ENCODE peak calls at places on chromosomes 16 and 17, in four cellular contexts. One of them, this sample, is unnamed.

GRCh38 chr17:17398188-17398927 is 78.4 kb upstream of the MED9 start:
- DNase-seq in K562: no peak
- DNase-seq in ovary: no peak
- DNase-seq in AG09309: no peak
- DNase-seq in this sample: no peak

GRCh38 chr17:4596636-4597380 is 12.5 kb downstream of the SMTNL2 start:
- DNase-seq in K562: no peak
- DNase-seq in ovary: no peak
- DNase-seq in AG09309: no peak
- DNase-seq in this sample: no peak

GRCh38 chr17:47687748-47688147 is 6.2 kb upstream of the TBKBP1 start:
- DNase-seq in K562: no peak
- DNase-seq in ovary: no peak
- DNase-seq in AG09309: no peak
- DNase-seq in this sample: no peak

GRCh38 chr17:75808905-75809621 is 24.5 kb downstream of the UNK start:
- DNase-seq in K562: no peak
- DNase-seq in ovary: no peak
- DNase-seq in AG09309: peak
- DNase-seq in this sample: no peak

GRCh38 chr17:8062435-8062806 is 23.6 kb downstream of the ALOX15B start:
- DNase-seq in K562: no peak
- DNase-seq in ovary: no peak
- DNase-seq in AG09309: no peak
- DNase-seq in this sample: no peak

GRCh38 chr17:53979991-53980390 is 157.3 kb downstream of the KIF2B start:
- DNase-seq in K562: no peak
- DNase-seq in ovary: no peak
- DNase-seq in AG09309: no peak
- DNase-seq in this sample: no peak

GRCh38 chr16:2095315-2095853 is 40.3 kb downstream of the PKD1 start:
- DNase-seq in K562: no peak
- DNase-seq in ovary: no peak
- DNase-seq in AG09309: no peak
- DNase-seq in this sample: no peak

GRCh38 chr16:87580855-87581261 is 21.4 kb upstream of the JPH3 start:
- DNase-seq in K562: peak
- DNase-seq in ovary: no peak
- DNase-seq in AG09309: peak
- DNase-seq in this sample: no peak

GRCh38 chr17:50653738-50654137 is 19.1 kb downstream of the ABCC3 start:
- DNase-seq in K562: no peak
- DNase-seq in ovary: no peak
- DNase-seq in AG09309: no peak
- DNase-seq in this sample: no peak

GRCh38 chr16:28494141-28494851 is at the start of gene APOBR:
- DNase-seq in K562: peak
- DNase-seq in ovary: no peak
- DNase-seq in AG09309: no peak
- DNase-seq in this sample: peak

GRCh38 chr17:13582776-13583414 is 18.8 kb downstream of the HS3ST3A1 start:
- DNase-seq in K562: no peak
- DNase-seq in ovary: no peak
- DNase-seq in AG09309: no peak
- DNase-seq in this sample: no peak

GRCh38 chr17:9298776-9299295 is 276.8 kb downstream of the STX8 start:
- DNase-seq in K562: no peak
- DNase-seq in ovary: no peak
- DNase-seq in AG09309: no peak
- DNase-seq in this sample: no peak

GRCh38 chr16:58366247-58367031 is 25.8 kb upstream of the GINS3 start:
- DNase-seq in K562: no peak
- DNase-seq in ovary: no peak
- DNase-seq in AG09309: no peak
- DNase-seq in this sample: no peak

GRCh38 chr17:65097110-65097509 is 40.1 kb upstream of the RGS9 start:
- DNase-seq in K562: no peak
- DNase-seq in ovary: no peak
- DNase-seq in AG09309: no peak
- DNase-seq in this sample: no peak

GRCh38 chr16:2910441-2910840 is 1.3 kb upstream of the FLYWCH1 start:
- DNase-seq in K562: no peak
- DNase-seq in ovary: no peak
- DNase-seq in AG09309: peak
- DNase-seq in this sample: no peak

GRCh38 chr16:14015948-14016347 is 55.2 kb upstream of the MRTFB start:
- DNase-seq in K562: no peak
- DNase-seq in ovary: no peak
- DNase-seq in AG09309: peak
- DNase-seq in this sample: no peak

GRCh38 chr17:50832267-50833227 is 2.8 kb upstream of the WFIKKN2 start:
- DNase-seq in K562: no peak
- DNase-seq in ovary: no peak
- DNase-seq in AG09309: no peak
- DNase-seq in this sample: no peak

GRCh38 chr16:28985611-28986041 is 774 bp downstream of the LAT start:
- DNase-seq in K562: no peak
- DNase-seq in ovary: no peak
- DNase-seq in AG09309: no peak
- DNase-seq in this sample: no peak

GRCh38 chr17:40607641-40608040 is 40.0 kb downstream of the SMARCE1 start:
- DNase-seq in K562: no peak
- DNase-seq in ovary: no peak
- DNase-seq in AG09309: no peak
- DNase-seq in this sample: peak

GRCh38 chr17:49843774-49844350 is 4.0 kb downstream of the TAC4 start:
- DNase-seq in K562: peak
- DNase-seq in ovary: no peak
- DNase-seq in AG09309: no peak
- DNase-seq in this sample: no peak

DNA sequence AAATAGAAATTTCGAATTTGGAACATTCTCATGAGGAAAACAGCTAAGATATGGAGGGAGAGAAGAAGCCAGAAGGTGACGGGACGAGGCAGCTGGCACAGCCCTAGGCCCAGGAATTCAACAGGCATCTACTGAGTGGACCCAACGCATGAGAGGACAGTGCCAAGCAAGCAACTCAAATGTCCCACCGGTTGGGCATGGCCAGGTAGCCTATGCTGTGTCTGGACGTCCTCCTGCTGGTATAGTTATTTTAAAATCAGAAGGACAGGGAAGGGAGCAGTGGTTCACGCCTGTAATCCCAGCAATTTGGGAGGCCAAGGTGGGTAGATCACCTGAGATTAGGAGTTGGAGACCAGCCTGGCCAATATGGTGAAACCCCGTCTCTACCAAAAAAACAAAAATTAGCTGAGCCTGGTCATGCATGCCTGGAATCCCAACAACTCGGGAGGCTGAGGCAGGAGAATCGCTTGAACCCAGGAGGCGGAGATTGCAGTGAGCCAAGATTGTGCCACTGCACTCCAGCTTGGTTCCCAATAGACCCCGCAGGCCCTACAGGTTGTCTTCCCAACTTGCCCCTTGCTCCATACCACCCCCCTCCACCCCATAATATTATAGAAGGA is 2.0 kb downstream of the GH1 start:
- DNase-seq in K562: no peak
- DNase-seq in ovary: peak
- DNase-seq in AG09309: no peak
- DNase-seq in this sample: no peak
- TF ChIP-seq CTCF in K562: no peak
- TF ChIP-seq CTCF in ovary: no peak
- TF ChIP-seq CTCF in AG09309: no peak
- TF ChIP-seq CTCF in this sample: no peak

DNA sequence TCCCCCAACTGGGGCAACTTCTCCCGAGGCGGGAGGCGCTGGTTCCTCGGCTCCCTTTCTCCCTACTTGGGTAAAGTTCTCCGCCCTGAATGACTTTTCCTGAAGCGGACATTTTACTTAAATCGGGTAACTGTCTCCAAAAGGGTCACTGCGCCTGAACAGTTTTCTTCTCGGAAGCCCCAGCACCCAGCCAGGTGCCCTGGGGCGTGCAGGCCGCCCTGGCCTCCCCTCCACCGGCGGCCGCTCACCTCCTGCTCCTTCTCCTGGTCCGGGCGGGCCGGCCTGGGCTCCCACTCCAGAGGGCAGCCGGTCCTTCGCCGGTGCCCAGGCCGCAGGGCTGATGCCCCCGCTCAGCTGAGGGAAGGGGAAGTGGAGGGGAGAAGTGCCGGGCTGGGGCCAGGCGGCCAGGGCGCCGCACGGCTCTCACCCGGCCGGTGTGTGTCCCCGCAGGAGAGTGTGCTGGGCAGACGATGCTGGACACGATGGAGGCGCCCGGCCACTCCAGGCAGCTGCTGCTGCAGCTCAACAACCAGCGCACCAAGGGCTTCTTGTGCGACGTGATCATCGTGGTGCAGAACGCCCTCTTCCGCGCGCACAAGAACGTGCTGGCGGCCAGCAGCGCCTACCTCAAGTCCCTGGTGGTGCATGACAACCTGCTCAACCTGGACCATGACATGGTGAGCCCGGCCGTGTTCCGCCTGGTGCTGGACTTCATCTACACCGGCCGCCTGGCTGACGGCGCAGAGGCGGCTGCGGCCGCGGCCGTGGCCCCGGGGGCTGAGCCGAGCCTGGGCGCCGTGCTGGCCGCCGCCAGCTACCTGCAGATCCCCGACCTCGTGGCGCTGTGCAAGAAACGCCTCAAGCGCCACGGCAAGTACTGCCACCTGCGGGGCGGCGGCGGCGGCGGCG is 1.6 kb downstream of the HIC1 start:
- DNase-seq in K562: no peak
- DNase-seq in ovary: peak
- DNase-seq in AG09309: no peak
- DNase-seq in this sample: no peak
- TF ChIP-seq CTCF in K562: no peak
- TF ChIP-seq CTCF in ovary: no peak
- TF ChIP-seq CTCF in AG09309: no peak
- TF ChIP-seq CTCF in this sample: no peak

GRCh38 chr16:6345090-6345489 is 987.6 kb upstream of the RBFOX1 start:
- DNase-seq in K562: no peak
- DNase-seq in ovary: no peak
- DNase-seq in AG09309: no peak
- DNase-seq in this sample: no peak
- TF ChIP-seq CTCF in K562: peak
- TF ChIP-seq CTCF in ovary: no peak
- TF ChIP-seq CTCF in AG09309: no peak
- TF ChIP-seq CTCF in this sample: no peak

DNA sequence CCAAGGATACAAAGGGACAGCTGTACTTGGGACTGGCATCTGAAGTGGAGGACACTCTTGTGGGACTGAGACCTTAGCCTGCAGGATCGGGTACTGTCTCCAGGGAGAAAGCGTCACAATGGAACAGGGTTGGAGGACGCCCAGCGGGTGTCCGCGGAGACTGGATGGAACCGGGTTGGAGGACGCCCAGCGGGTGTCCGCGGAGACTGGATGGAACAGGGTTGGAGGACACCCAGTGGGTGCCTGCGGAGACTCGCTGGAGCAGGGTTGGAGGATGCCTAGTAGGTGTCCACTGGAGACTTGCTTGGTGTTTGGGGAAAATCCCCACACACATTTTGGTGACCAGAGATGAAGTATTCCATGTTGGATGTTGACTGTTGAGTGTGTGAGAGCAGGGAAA is at the start of gene MYADML2:
- DNase-seq in K562: no peak
- DNase-seq in ovary: no peak
- DNase-seq in AG09309: no peak
- DNase-seq in this sample: no peak
- TF ChIP-seq CTCF in K562: no peak
- TF ChIP-seq CTCF in ovary: no peak
- TF ChIP-seq CTCF in AG09309: no peak
- TF ChIP-seq CTCF in this sample: no peak

GRCh38 chr17:57106107-57106835 is 21.2 kb downstream of the AKAP1 start:
- DNase-seq in K562: no peak
- DNase-seq in ovary: no peak
- DNase-seq in AG09309: no peak
- DNase-seq in this sample: no peak
- TF ChIP-seq CTCF in K562: peak
- TF ChIP-seq CTCF in ovary: no peak
- TF ChIP-seq CTCF in AG09309: peak
- TF ChIP-seq CTCF in this sample: no peak

DNA sequence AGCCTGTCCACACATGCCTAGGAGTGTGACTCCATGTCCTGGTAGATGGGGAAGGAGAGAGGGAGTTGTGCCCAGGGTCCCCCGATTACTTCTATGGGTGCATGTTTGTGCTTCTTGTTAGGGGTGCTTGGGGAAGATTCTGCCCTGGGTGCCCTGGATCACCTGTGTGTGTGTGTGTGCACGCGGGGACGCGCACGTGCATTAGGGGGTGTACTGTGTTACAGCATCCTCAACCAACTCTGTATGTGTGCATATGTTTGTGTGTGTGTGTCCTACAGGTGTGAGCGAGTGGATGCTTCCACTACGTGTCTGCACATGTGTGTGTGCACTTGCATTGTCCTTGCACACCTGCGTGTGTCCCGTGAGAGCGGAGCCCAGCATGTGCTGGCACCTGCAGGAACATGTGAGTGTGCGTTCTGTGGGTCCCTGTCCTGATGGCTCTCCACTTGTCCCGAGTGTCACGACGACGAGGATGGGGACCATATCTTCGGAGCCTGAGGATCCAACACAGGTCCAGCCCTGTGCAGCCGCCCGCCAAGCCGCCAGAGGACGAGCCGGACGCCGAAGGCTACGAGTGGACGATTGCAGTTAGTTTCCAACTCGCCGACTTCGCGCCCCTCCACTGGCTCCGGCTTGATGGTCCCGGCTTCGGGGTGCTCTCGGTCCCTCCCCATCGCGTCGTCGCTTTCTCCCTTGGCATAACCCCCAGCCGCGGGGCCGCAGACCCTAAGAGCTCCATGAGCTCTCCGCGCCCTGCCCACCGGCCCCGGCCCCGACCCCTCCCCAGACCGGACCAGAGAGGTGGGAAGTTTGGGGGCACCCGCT is 6.0 kb upstream of the TBC1D3B start:
- DNase-seq in K562: no peak
- DNase-seq in ovary: peak
- DNase-seq in AG09309: no peak
- DNase-seq in this sample: no peak
- TF ChIP-seq CTCF in K562: no peak
- TF ChIP-seq CTCF in ovary: no peak
- TF ChIP-seq CTCF in AG09309: peak
- TF ChIP-seq CTCF in this sample: no peak

GRCh38 chr16:68436581-68436980 is 11.7 kb downstream of the SMPD3 start:
- DNase-seq in K562: peak
- DNase-seq in ovary: no peak
- DNase-seq in AG09309: no peak
- DNase-seq in this sample: no peak
- TF ChIP-seq CTCF in K562: peak
- TF ChIP-seq CTCF in ovary: no peak
- TF ChIP-seq CTCF in AG09309: peak
- TF ChIP-seq CTCF in this sample: no peak

This sample was measured in natural killer cell.